ENCODE peak calls at places on chromosomes 4 and X, in eight cellular contexts. T, G, K, Z, L, B, A and X are unnamed samples. For H3K27me3, the result is how much of the 10 kb centered on the place peaks cover.

GRCh38 chr4:2009651-2010233 is 968 bp upstream of the NELFA start:
- DNase-seq in T (peak), L (peak), B (peak), G (peak), A (peak), Z (peak), K (peak), X (peak)

GRCh38 chr4:52876063-52876462 is 13.9 kb downstream of the RASL11B start:
- DNase-seq in A (no peak), T (no peak), L (no peak), Z (no peak), K (no peak), G (no peak), B (no peak), X (no peak)

GRCh38 chrX:22323541-22323940 is 50.8 kb downstream of the CBLL2 start:
- DNase-seq in B (no peak), G (peak), A (no peak), L (no peak), Z (no peak), K (no peak), T (no peak), X (no peak)

GRCh38 chr4:76212851-76213414 is 691 bp downstream of the SCARB2 start:
- DNase-seq in A (no peak), B (peak), L (no peak), G (peak), Z (no peak), K (no peak), T (no peak), X (no peak)

GRCh38 chrX:95950679-95951078 is 734.0 kb upstream of the DIAPH2 start:
- DNase-seq in K (no peak), B (no peak), Z (no peak), L (no peak), G (no peak), T (no peak), A (no peak), X (no peak)

GRCh38 chr4:34731045-34731444 is 1513.3 kb downstream of the ARAP2 start:
- DNase-seq in A (no peak), L (no peak), B (no peak), G (no peak), K (no peak), Z (no peak), T (no peak), X (no peak)

GRCh38 chrX:116749943-116750342 is 287.2 kb upstream of the CT83 start:
- DNase-seq in L (no peak), B (no peak), A (no peak), Z (no peak), T (no peak), K (no peak), G (no peak), X (no peak)

GRCh38 chrX:9992724-9993123 is 25.6 kb downstream of the CLDN34 start:
- DNase-seq in Z (no peak), K (no peak), A (no peak), B (no peak), G (no peak), L (no peak), T (no peak), X (no peak)

GRCh38 chrX:49754238-49754857 is 58.6 kb upstream of the PAGE1 start:
- DNase-seq in L (no peak), G (peak), T (peak), K (peak), A (peak), Z (no peak), B (peak), X (peak)

GRCh38 chrX:19179389-19179788 is 57.1 kb upstream of the ADGRG2 start:
- DNase-seq in B (no peak), K (no peak), G (no peak), T (no peak), Z (no peak), A (no peak), L (no peak), X (no peak)

GRCh38 chr4:41287005-41287404 is 30.3 kb downstream of the UCHL1 start:
- DNase-seq in A (no peak), L (no peak), G (no peak), B (no peak), K (no peak), T (no peak), Z (no peak), X (no peak)

GRCh38 chr4:186623546-186623945 is 68.2 kb upstream of the MTNR1A start:
- DNase-seq in T (no peak), G (peak), B (no peak), K (no peak), A (no peak), Z (no peak), L (no peak), X (no peak)
- H3K27me3 ChIP-seq in T (under half), G (under half), B (under half), K (under half), A (under half), Z (under half), L (under half), X (under half)

GRCh38 chrX:110097920-110098319 is 95.0 kb downstream of the TMEM164 start:
- DNase-seq in B (no peak), G (no peak), T (no peak), L (no peak), A (no peak), K (no peak), Z (no peak), X (no peak)
- H3K27me3 ChIP-seq in B (under half), G (under half), T (under half), L (under half), A (under half), K (under half), Z (under half), X (under half)

GRCh38 chrX:51855698-51856097 is 37.7 kb upstream of the MAGED1 start:
- DNase-seq in K (no peak), G (no peak), T (no peak), Z (no peak), A (no peak), B (no peak), L (no peak), X (no peak)

GRCh38 chrX:51862920-51863319 is 30.5 kb upstream of the MAGED1 start:
- DNase-seq in L (no peak), K (no peak), G (no peak), T (no peak), B (no peak), Z (no peak), A (no peak), X (no peak)

GRCh38 chrX:51857159-51857733 is 36.2 kb upstream of the MAGED1 start:
- DNase-seq in A (no peak), L (no peak), Z (no peak), K (no peak), G (no peak), B (no peak), T (no peak), X (no peak)

GRCh38 chrX:51866156-51866555 is 27.3 kb upstream of the MAGED1 start:
- DNase-seq in Z (no peak), T (no peak), A (no peak), K (no peak), L (no peak), B (no peak), G (peak), X (no peak)

DNA sequence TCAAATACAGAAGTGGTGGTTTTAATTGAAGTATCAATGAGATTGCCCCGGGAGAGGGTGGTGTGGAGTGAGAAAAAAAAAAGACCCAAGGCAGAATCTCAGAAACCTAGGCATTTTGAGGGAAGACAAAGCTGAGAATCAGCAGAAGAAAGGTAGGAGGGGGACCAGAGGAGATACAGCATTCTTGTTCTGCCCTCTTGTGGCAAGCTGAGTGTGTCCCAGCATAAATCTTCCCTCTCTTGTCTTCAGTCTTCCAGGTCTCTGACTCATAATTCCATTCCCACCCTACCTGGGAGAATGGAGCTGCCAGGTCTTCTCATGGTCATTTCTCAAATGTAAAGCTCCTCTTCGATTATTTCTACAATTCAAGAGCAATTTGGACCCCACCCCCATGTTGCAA is 32.7 kb upstream of the MAGED1 start:
- DNase-seq in L (no peak), A (peak), B (no peak), T (no peak), Z (no peak), K (peak), G (peak), X (no peak)
- H3K27me3 ChIP-seq in L (under half), A (under half), B (under half), T (under half), Z (under half), K (under half), G (under half), X (under half)

GRCh38 chr4:77564231-77564630 is 41.4 kb upstream of the CXCL13 start:
- DNase-seq in L (peak), Z (peak), B (no peak), G (no peak), K (peak), T (no peak), A (peak), X (peak)
- H3K27me3 ChIP-seq in L (under half), Z (under half), B (under half), G (under half), K (under half), T (under half), A (under half), X (under half)